ENCODE peak calls at places on chromosome 10, in seven cellular contexts. F, K, U, L, O, W and C are unnamed samples.

GRCh38 chr10:32149257-32149955 is 93.2 kb upstream of the KIF5B start:
- DNase-seq in K (no peak), F (peak), O (peak), W (peak), U (no peak), L (peak), C (peak)

GRCh38 chr10:56928717-56929116 is 567.7 kb upstream of the ZWINT start:
- DNase-seq in L (no peak), K (no peak), F (no peak), O (no peak), U (no peak), W (no peak), C (no peak)

GRCh38 chr10:104580321-104580720 is 60.8 kb upstream of the SORCS3 start:
- DNase-seq in U (no peak), K (peak), O (no peak), L (no peak), F (no peak), W (no peak), C (peak)

GRCh38 chr10:95496246-95496911 is 64.8 kb downstream of the SORBS1 start:
- DNase-seq in U (no peak), O (no peak), W (no peak), K (no peak), L (no peak), F (no peak), C (no peak)

GRCh38 chr10:51667992-51668689 is 31.3 kb downstream of the CSTF2T start:
- DNase-seq in K (no peak), W (peak), O (no peak), U (no peak), F (no peak), L (no peak), C (peak)

GRCh38 chr10:100436255-100436654 is 26.6 kb upstream of the WNT8B start:
- DNase-seq in U (no peak), O (no peak), W (no peak), L (no peak), F (no peak), K (no peak), C (no peak)

GRCh38 chr10:78542536-78542935 is 508.9 kb downstream of the RPS24 start:
- DNase-seq in U (no peak), L (no peak), F (no peak), O (no peak), K (no peak), W (no peak), C (no peak)

GRCh38 chr10:132294561-132295320 is 13.0 kb downstream of the STK32C start:
- DNase-seq in F (no peak), L (no peak), O (peak), W (no peak), K (no peak), U (no peak), C (no peak)

GRCh38 chr10:132538031-132538789 is 623 bp downstream of the INPP5A start:
- DNase-seq in W (no peak), O (no peak), U (no peak), L (peak), F (no peak), K (no peak), C (no peak)

GRCh38 chr10:23994459-23995046 is 214.4 kb upstream of the KIAA1217 start:
- DNase-seq in L (peak), U (no peak), K (no peak), O (peak), F (peak), W (peak), C (peak)

GRCh38 chr10:15704581-15704968 is 15.1 kb downstream of the ITGA8 start:
- DNase-seq in L (no peak), O (no peak), W (no peak), K (no peak), U (no peak), F (no peak), C (peak)

GRCh38 chr10:24465124-24465874 is 256.4 kb downstream of the KIAA1217 start:
- DNase-seq in F (no peak), U (no peak), L (no peak), O (peak), K (no peak), W (peak), C (no peak)

GRCh38 chr10:33216661-33217427 is 117.6 kb downstream of the NRP1 start:
- DNase-seq in K (no peak), F (no peak), O (peak), W (peak), L (no peak), U (no peak), C (peak)

GRCh38 chr10:78541528-78542470 is 508.1 kb downstream of the RPS24 start:
- DNase-seq in F (no peak), U (no peak), L (no peak), W (no peak), K (no peak), O (no peak), C (peak)

GRCh38 chr10:28082316-28082715 is 83.4 kb upstream of the ODAD2 start:
- DNase-seq in F (no peak), O (no peak), L (no peak), K (no peak), U (no peak), W (no peak), C (no peak)

GRCh38 chr10:102225646-102226541 is at the start of gene ELOVL3:
- DNase-seq in F (peak), O (peak), U (peak), L (peak), W (peak), K (peak), C (peak)

GRCh38 chr10:70584366-70584765 is 18.2 kb downstream of the PRF1 start:
- DNase-seq in U (no peak), W (no peak), K (no peak), F (no peak), L (no peak), O (no peak), C (no peak)

GRCh38 chr10:5665380-5666323 is 743 bp downstream of the ASB13 start:
- DNase-seq in U (no peak), F (no peak), L (no peak), W (peak), O (no peak), K (no peak), C (peak)